ENCODE peak calls at places on chromosome X, in eight cellular contexts. V is fibroblast of lung, S is GM23338, P is stomach, Q is Panc1, Y is brain microvascular endothelial cell, W is psoas muscle, C is heart right ventricle. B is an unnamed sample.

GRCh38 chrX:69503228-69503834 is 795 bp upstream of the NALF2 start:
- DNase-seq in V (no peak), W (no peak), P (no peak), S (peak; percentile 81), Q (no peak), Y (no peak), C (no peak), B (no peak)

GRCh38 chrX:72128881-72129280 is 2.8 kb downstream of the RTL5 start:
- DNase-seq in S (peak; percentile 58), C (no peak), P (no peak), Q (no peak), V (no peak), W (no peak), Y (no peak), B (peak; percentile 7)

GRCh38 chrX:153582896-153583295 is 16.0 kb downstream of the CCNQ start:
- DNase-seq in Y (no peak), S (no peak), Q (no peak), V (peak; percentile 17), W (no peak), P (peak; percentile 31), C (peak; percentile 27), B (no peak)

GRCh38 chrX:154799554-154800348 is 5.5 kb downstream of the MPP1 start:
- DNase-seq in Q (no peak), P (peak; percentile 62), S (no peak), C (no peak), W (no peak), Y (no peak), V (peak; percentile 28), B (peak; percentile 71)

GRCh38 chrX:132831336-132831973 is 127.0 kb downstream of the HS6ST2 start:
- DNase-seq in V (no peak), S (no peak), C (no peak), W (no peak), P (no peak), Y (no peak), Q (no peak), B (no peak)

GRCh38 chrX:114127411-114128025 is 456.4 kb upstream of the HTR2C start:
- DNase-seq in P (no peak), Q (no peak), Y (no peak), S (peak; percentile 54), W (no peak), C (no peak), V (no peak), B (no peak)

GRCh38 chrX:155768036-155768769 is 112.9 kb upstream of the VAMP7 start:
- DNase-seq in W (peak; percentile 55), P (no peak), C (no peak), S (no peak), V (peak; percentile 15), Q (no peak), Y (peak; percentile 13), B (no peak)

GRCh38 chrX:119775517-119776238 is 15.8 kb downstream of the RPL39 start:
- DNase-seq in V (no peak), Y (no peak), W (no peak), P (no peak), Q (no peak), S (no peak), C (no peak), B (no peak)

GRCh38 chrX:10628906-10629305 is 8.5 kb upstream of the MID1 start:
- DNase-seq in W (no peak), P (no peak), V (peak; percentile 74), C (no peak), Q (no peak), Y (no peak), S (no peak), B (no peak)
- H3K27ac ChIP-seq in W (no peak overlapping the region), P (no peak overlapping the region), V (no peak overlapping the region), C (no peak overlapping the region), Q (no peak overlapping the region), Y (no peak overlapping the region), S (no peak overlapping the region), B (no peak overlapping the region)

GRCh38 chrX:16658284-16658683 is 8.3 kb downstream of the S100G start:
- DNase-seq in Q (no peak), W (no peak), P (no peak), Y (peak; percentile 32), C (no peak), S (no peak), V (peak; percentile 57), B (no peak)
- H3K27ac ChIP-seq in Q (no peak overlapping the region), W (no peak overlapping the region), P (no peak overlapping the region), Y (peak overlapping the region; percentile 54), C (no peak overlapping the region), S (no peak overlapping the region), V (no peak overlapping the region), B (no peak overlapping the region)

GRCh38 chrX:7090506-7091095 is 56.9 kb upstream of the STS start:
- DNase-seq in Y (no peak), W (no peak), V (no peak), C (no peak), S (no peak), Q (no peak), P (no peak), B (peak; percentile 42)
- H3K27ac ChIP-seq in Y (no peak overlapping the region), W (no peak overlapping the region), V (no peak overlapping the region), C (no peak overlapping the region), S (no peak overlapping the region), Q (no peak overlapping the region), P (no peak overlapping the region), B (no peak overlapping the region)

GRCh38 chrX:109739625-109740024 is 6.6 kb upstream of the ACSL4 start:
- DNase-seq in S (no peak), W (no peak), V (no peak), Q (no peak), C (no peak), P (no peak), Y (no peak), B (no peak)

GRCh38 chrX:109735241-109735744 is 2.2 kb upstream of the ACSL4 start:
- DNase-seq in P (no peak), S (no peak), Y (no peak), Q (no peak), C (no peak), V (no peak), W (no peak), B (no peak)

GRCh38 chrX:109742722-109743121 is 9.7 kb upstream of the ACSL4 start:
- DNase-seq in S (no peak), P (no peak), Y (no peak), V (no peak), C (no peak), Q (no peak), W (no peak), B (no peak)

GRCh38 chrX:109740076-109740809 is 7.2 kb upstream of the ACSL4 start:
- DNase-seq in W (no peak), S (no peak), P (no peak), Q (no peak), C (no peak), V (no peak), Y (peak; percentile 40), B (peak; percentile 25)
- H3K27ac ChIP-seq in W (no peak overlapping the region), S (no peak overlapping the region), P (no peak overlapping the region), Q (no peak overlapping the region), C (no peak overlapping the region), V (no peak overlapping the region), Y (no peak overlapping the region), B (no peak overlapping the region)

GRCh38 chrX:23503835-23504539 is 163.3 kb upstream of the PRDX4 start:
- DNase-seq in Q (peak; percentile 67), S (peak; percentile 26), P (peak; percentile 94), Y (peak; percentile 76), C (peak; percentile 62), V (peak; percentile 93), W (peak; percentile 81), B (peak; percentile 82)

GRCh38 chrX:23504540-23504884 is 162.8 kb upstream of the PRDX4 start:
- DNase-seq in S (no peak), P (no peak), Y (no peak), V (no peak), Q (no peak), C (no peak), W (no peak), B (no peak)

GRCh38 chrX:23505531-23506303 is 161.6 kb upstream of the PRDX4 start:
- DNase-seq in P (no peak), Q (no peak), V (no peak), C (no peak), W (no peak), Y (no peak), S (peak; percentile 68), B (no peak)

GRCh38 chrX:23501974-23502373 is 165.3 kb upstream of the PRDX4 start:
- DNase-seq in V (no peak), S (no peak), C (no peak), Y (no peak), W (no peak), P (peak; percentile 34), Q (no peak), B (no peak)

DNA sequence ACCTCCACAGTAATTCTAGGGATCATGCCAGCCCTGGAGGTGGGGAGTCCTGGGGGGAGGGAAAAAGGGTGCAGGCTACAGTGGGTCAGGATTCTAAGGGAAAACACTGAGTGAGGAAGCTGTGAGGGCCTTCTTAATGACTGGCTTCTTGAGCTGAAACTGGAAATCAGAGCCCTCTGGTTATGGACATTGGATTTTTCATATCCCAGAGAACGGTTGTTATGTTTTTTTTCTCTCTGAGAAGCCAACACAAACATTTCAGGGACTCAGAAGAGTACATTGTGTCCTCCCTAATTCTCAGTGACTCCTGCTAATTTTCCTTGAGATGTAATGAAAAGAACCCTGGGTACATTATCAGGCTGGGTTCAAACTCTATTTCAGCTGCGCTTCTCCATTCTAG is 162.4 kb upstream of the PRDX4 start:
- DNase-seq in V (no peak), Y (no peak), W (no peak), S (no peak), C (no peak), P (no peak), Q (no peak), B (no peak)
- H3K27ac ChIP-seq in V (no peak overlapping the region), Y (no peak overlapping the region), W (no peak overlapping the region), S (peak overlapping the region; percentile 82), C (no peak overlapping the region), P (peak overlapping the region; percentile 48), Q (peak overlapping the region; percentile 68), B (no peak overlapping the region)

DNA sequence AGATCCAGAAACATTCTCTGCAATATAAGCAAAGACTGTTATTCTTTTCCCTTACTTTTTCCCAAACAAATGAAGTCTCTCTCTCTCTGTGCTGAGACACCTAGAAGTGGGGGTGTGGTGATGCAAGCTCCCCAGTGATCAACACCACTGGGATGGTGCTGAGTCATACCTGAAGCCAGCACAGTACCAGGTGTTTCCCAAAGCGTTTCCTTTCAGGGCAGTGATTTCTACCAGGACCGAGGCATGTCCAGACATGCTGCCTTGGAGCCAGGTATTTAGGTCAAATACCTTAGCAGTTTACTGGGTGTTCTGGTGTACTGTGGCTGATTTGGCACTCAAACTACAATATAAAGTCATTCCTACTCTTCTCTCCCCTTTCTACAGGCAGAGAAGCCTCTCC is 726.5 kb downstream of the FAM133A start:
- DNase-seq in Q (no peak), C (no peak), W (no peak), P (peak; percentile 27), V (no peak), S (peak; percentile 34), Y (no peak), B (no peak)
- H3K27ac ChIP-seq in Q (no peak overlapping the region), C (no peak overlapping the region), W (no peak overlapping the region), P (no peak overlapping the region), V (no peak overlapping the region), S (peak overlapping the region; percentile 45), Y (no peak overlapping the region), B (no peak overlapping the region)

GRCh38 chrX:53440101-53440500 is 5.9 kb upstream of the HSD17B10 start:
- DNase-seq in V (no peak), W (no peak), C (no peak), Y (no peak), P (no peak), S (no peak), Q (no peak), B (peak; percentile 37)
- H3K27ac ChIP-seq in V (no peak overlapping the region), W (peak overlapping the region; percentile 92), C (no peak overlapping the region), Y (no peak overlapping the region), P (no peak overlapping the region), S (no peak overlapping the region), Q (peak overlapping the region; percentile 86), B (peak overlapping the region; percentile 91)